ENCODE peak calls at places on chromosomes 5 and 9, in eight cellular contexts. E, A, I, U, Q, S, J and Y are unnamed samples.

GRCh38 chr5:126007841-126008240 is 415.4 kb upstream of the GRAMD2B start:
- DNase-seq in E (no peak), A (no peak), I (no peak), U (no peak), Q (no peak), S (no peak), J (no peak), Y (no peak)

GRCh38 chr5:60295423-60295822 is 401.9 kb upstream of the PDE4D start:
- DNase-seq in E (peak), A (no peak), I (no peak), U (no peak), Q (peak), S (peak), J (no peak), Y (peak)

GRCh38 chr5:55711531-55712022 is 547 bp downstream of the SLC38A9 start:
- DNase-seq in E (no peak), A (peak), I (no peak), U (no peak), Q (no peak), S (no peak), J (no peak), Y (no peak)

GRCh38 chr9:121837113-121838010 is 185.9 kb downstream of the DAB2IP start:
- DNase-seq in E (no peak), A (no peak), I (no peak), U (no peak), Q (no peak), S (no peak), J (no peak), Y (no peak)

GRCh38 chr5:71809446-71809845 is 90.4 kb downstream of the CARTPT start:
- DNase-seq in E (no peak), A (no peak), I (no peak), U (no peak), Q (no peak), S (no peak), J (no peak), Y (no peak)

GRCh38 chr5:170291324-170291847 is 6.2 kb downstream of the LCP2 start:
- DNase-seq in E (no peak), A (no peak), I (no peak), U (no peak), Q (no peak), S (no peak), J (no peak), Y (no peak)

GRCh38 chr9:133058550-133059320 is 3.0 kb upstream of the CEL start:
- DNase-seq in E (peak), A (no peak), I (no peak), U (no peak), Q (peak), S (no peak), J (no peak), Y (no peak)

GRCh38 chr9:125906893-125907292 is 159.7 kb downstream of the PBX3 start:
- DNase-seq in E (no peak), A (no peak), I (no peak), U (no peak), Q (no peak), S (no peak), J (no peak), Y (no peak)

GRCh38 chr9:107177857-107178256 is 105.2 kb upstream of the RAD23B start:
- DNase-seq in E (no peak), A (no peak), I (no peak), U (no peak), Q (no peak), S (no peak), J (no peak), Y (no peak)

GRCh38 chr9:28915256-28915930 is 1342.1 kb upstream of the C9orf72 start:
- DNase-seq in E (no peak), A (no peak), I (no peak), U (no peak), Q (no peak), S (no peak), J (no peak), Y (no peak)

GRCh38 chr9:122346478-122347347 is 24.1 kb upstream of the PTGS1 start:
- DNase-seq in E (no peak), A (peak), I (no peak), U (no peak), Q (no peak), S (peak), J (no peak), Y (no peak)

GRCh38 chr5:148827723-148828122 is 1.3 kb downstream of the ADRB2 start:
- DNase-seq in E (no peak), A (no peak), I (no peak), U (no peak), Q (no peak), S (no peak), J (no peak), Y (no peak)

GRCh38 chr9:110745656-110746055 is 77.1 kb downstream of the MUSK start:
- DNase-seq in E (no peak), A (no peak), I (no peak), U (no peak), Q (no peak), S (no peak), J (no peak), Y (no peak)

GRCh38 chr5:75189353-75189752 is 47.3 kb downstream of the ANKRD31 start:
- DNase-seq in E (no peak), A (no peak), I (no peak), U (no peak), Q (no peak), S (no peak), J (no peak), Y (no peak)